ENCODE peak calls at places on chromosomes 11 and 22, in seven cellular contexts. G is A549, R is suprapubic skin, V is stomach, Z is ovary, A is transverse colon, T is GM12878. M is an unnamed sample. For H3K9me3 and H3K4me1, the result is how much of the 10 kb centered on the place peaks cover.

GRCh38 chr22:22877523-22878210 is 9.9 kb upstream of the IGLL5 start:
- DNase-seq in G (peak), R (no peak), V (peak), Z (no peak), A (peak), T (no peak), M (no peak)

GRCh38 chr11:63490551-63491239 is at the start of gene PLAAT5:
- DNase-seq in G (no peak), R (no peak), V (no peak), Z (peak), A (peak), T (no peak), M (no peak)

GRCh38 chr22:16974298-16975084 is 33.5 kb downstream of the GAB4 start:
- DNase-seq in G (no peak), R (no peak), V (no peak), Z (no peak), A (no peak), T (no peak), M (no peak)

GRCh38 chr11:36467913-36468312 is 42.2 kb downstream of the TRAF6 start:
- DNase-seq in G (no peak), R (no peak), V (no peak), Z (no peak), A (no peak), T (no peak), M (no peak)

GRCh38 chr11:65416341-65417185 is 6.0 kb upstream of the NEAT1 start:
- DNase-seq in G (peak), R (peak), V (peak), Z (peak), A (peak), T (no peak), M (peak)

GRCh38 chr22:26606611-26607010 is 11.2 kb downstream of the CRYBB1 start:
- DNase-seq in G (peak), R (no peak), V (no peak), Z (no peak), A (no peak), T (no peak), M (no peak)

GRCh38 chr11:1060885-1061616 is 13.6 kb upstream of the MUC2 start:
- DNase-seq in G (peak), R (peak), V (peak), Z (peak), A (peak), T (no peak), M (peak)

GRCh38 chr11:22666700-22667439 is 459 bp downstream of the GAS2 start:
- DNase-seq in G (no peak), R (no peak), V (peak), Z (peak), A (peak), T (no peak), M (no peak)

GRCh38 chr11:37774441-37774840 is 1176.4 kb upstream of the RAG2 start:
- DNase-seq in G (no peak), R (no peak), V (no peak), Z (no peak), A (no peak), T (no peak), M (no peak)

GRCh38 chr11:115111066-115111465 is 393.1 kb downstream of the CADM1 start:
- DNase-seq in G (no peak), R (no peak), V (no peak), Z (no peak), A (no peak), T (no peak), M (no peak)

GRCh38 chr11:81707881-81708280 is 1025.8 kb downstream of the FAM181B start:
- DNase-seq in G (no peak), R (no peak), V (no peak), Z (no peak), A (no peak), T (no peak), M (no peak)

GRCh38 chr11:19714387-19715363 is 2.0 kb downstream of the NAV2 start:
- DNase-seq in G (peak), R (no peak), V (no peak), Z (no peak), A (no peak), T (no peak), M (no peak)

GRCh38 chr22:26286091-26286780 is 117.0 kb downstream of the SEZ6L start:
- DNase-seq in G (no peak), R (no peak), V (no peak), Z (no peak), A (no peak), T (no peak), M (no peak)

GRCh38 chr22:23825246-23825905 is 13.4 kb downstream of the DERL3 start:
- DNase-seq in G (no peak), R (no peak), V (no peak), Z (no peak), A (no peak), T (no peak), M (no peak)

GRCh38 chr11:134272381-134273316 is 3.5 kb upstream of the GLB1L3 start:
- DNase-seq in G (no peak), R (no peak), V (no peak), Z (no peak), A (no peak), T (no peak), M (no peak)

GRCh38 chr22:42814215-42814614 is 42.9 kb downstream of the ARFGAP3 start:
- DNase-seq in G (no peak), R (no peak), V (no peak), Z (no peak), A (no peak), T (peak), M (no peak)

GRCh38 chr22:27124336-27125023 is 467.1 kb downstream of the MIAT start:
- DNase-seq in G (no peak), R (no peak), V (no peak), Z (no peak), A (peak), T (no peak), M (no peak)

GRCh38 chr11:87583931-87584330 is 546.2 kb downstream of the TMEM135 start:
- DNase-seq in G (no peak), R (no peak), V (no peak), Z (no peak), A (no peak), T (no peak), M (no peak)
- H3K9me3 ChIP-seq in G (under half), R (under half), V (under half), Z (under half), A (under half), T (under half), M (under half)

DNA sequence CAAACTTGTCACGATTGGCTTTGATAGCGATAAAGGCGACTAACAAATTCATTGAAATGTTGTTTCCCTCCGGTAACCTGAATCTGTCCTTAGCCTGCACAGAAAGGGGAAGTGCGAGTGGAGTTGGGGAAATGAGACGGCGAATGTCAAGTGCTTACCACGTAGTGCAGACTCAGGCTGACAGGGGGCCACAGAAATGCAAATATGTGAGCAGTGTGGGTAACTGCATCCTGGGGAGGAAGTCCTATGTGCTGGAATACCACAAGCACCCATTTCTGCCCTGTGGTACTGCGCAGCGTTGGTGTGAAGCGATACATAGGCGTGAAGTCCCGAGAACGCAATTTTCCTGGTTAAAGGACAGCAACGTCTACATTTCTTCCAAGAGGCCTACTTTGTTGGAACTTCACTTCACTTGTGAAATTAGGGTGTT is 869 bp upstream of the EIF4ENIF1 start:
- DNase-seq in G (peak), R (no peak), V (peak), Z (no peak), A (peak), T (peak), M (peak)
- TF ChIP-seq EP300 in G (no peak), R (no peak), V (no peak), Z (no peak), A (no peak), T (peak), M (no peak)

GRCh38 chr11:113253406-113253805 is 61.0 kb upstream of the TTC12 start:
- DNase-seq in G (no peak), R (no peak), V (no peak), Z (no peak), A (no peak), T (no peak), M (no peak)
- H3K4me1 ChIP-seq in G (under half), R (under half), V (under half), Z (under half), A (under half), T (under half), M (under half)

GRCh38 chr11:40140560-40140959 is 1318.9 kb downstream of the LRRC4C start:
- DNase-seq in G (no peak), R (no peak), V (no peak), Z (no peak), A (no peak), T (no peak), M (no peak)
- H3K9me3 ChIP-seq in G (under half), R (under half), V (under half), Z (under half), A (under half), T (under half), M (under half)

DNA sequence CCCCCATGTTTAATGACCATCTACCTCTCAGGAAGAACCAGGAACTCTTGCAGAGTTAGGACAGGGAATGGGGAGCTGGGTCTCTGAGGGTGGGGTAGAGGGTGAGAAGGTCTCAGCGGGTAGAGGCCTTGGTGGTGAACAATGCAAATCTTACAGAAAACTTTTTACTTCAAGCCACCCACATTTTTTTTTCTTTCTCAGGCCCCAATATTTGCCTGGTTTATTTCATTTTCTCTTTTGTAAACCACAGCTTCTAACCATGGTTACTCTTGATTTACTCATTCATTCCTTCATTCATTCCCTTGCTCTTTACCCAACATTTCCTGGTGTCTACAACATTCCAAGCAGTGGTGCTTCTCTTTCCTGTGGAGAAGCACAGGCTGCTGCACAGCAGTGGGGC is 224.2 kb upstream of the SESN3 start:
- DNase-seq in G (no peak), R (no peak), V (no peak), Z (no peak), A (no peak), T (no peak), M (no peak)
- TF ChIP-seq EP300 in G (no peak), R (no peak), V (no peak), Z (no peak), A (no peak), T (no peak), M (no peak)

DNA sequence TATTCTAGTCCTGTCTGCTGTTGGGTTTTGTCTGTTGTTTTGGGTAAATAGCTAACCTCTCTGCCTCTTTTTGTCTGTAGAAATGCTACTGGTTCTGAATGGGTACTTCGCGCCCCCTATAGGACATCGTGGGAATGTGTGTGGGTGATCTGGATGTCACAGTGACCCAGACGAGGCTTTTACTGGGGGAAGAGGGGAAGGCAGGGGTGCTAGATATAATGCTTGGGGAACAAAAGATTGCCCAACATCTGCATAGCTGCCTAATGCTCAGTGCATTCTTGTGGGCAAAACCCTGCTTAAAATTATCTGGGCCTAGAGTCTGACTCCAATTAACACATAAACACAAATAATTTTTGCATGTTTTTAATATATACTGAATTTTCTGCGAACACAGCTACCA is 57.7 kb downstream of the BMAL1 start:
- DNase-seq in G (peak), R (peak), V (peak), Z (peak), A (peak), T (no peak), M (peak)
- H3K4me1 ChIP-seq in G (half or more), R (half or more), V (half or more), Z (under half), A (under half), T (under half), M (half or more)

GRCh38 chr22:48434156-48434867 is 1393.4 kb downstream of the BRD1 start:
- DNase-seq in G (no peak), R (no peak), V (no peak), Z (no peak), A (no peak), T (no peak), M (no peak)

GRCh38 chr22:48438791-48439559 is 1388.7 kb downstream of the BRD1 start:
- DNase-seq in G (no peak), R (no peak), V (no peak), Z (no peak), A (no peak), T (no peak), M (no peak)

GRCh38 chr22:48438096-48438495 is 1389.6 kb downstream of the BRD1 start:
- DNase-seq in G (no peak), R (no peak), V (no peak), Z (no peak), A (no peak), T (no peak), M (no peak)

GRCh38 chr22:48434868-48435250 is 1392.8 kb downstream of the BRD1 start:
- DNase-seq in G (no peak), R (no peak), V (no peak), Z (no peak), A (no peak), T (no peak), M (no peak)

DNA sequence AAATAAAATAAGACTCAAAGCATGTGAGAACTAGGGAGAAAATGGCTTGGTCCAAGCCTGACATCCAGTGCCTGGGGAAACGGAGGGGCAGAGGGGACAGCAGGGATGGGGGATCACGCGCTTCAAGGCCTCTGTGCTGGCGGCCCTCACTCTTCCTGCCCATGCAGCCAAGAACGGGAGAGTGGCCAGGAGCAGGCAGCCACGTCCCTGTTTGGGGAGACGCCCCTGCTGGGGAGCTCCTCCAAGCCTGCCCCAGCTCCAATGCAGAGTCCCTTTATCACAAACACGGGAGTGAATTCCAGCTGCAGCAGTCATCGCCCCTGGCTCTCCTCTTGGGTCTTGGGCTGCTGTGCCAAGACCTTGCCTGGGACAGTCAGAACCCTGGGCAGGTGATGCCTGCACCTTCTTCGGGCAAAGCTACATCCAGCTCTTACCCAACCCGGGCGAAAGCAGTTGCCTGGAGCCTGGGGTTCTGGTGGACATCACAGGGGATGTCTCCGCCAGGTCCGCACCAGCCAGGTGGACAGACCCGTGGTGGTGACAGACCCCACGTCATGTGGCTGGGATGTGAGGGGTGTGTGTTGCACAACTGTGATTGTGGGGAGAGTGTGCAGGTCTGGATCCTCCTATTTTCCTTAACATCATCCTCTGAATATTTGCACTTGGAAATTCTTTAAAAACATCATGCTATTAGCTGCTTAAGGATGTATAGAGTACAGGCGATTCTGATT is 1391.3 kb downstream of the BRD1 start:
- DNase-seq in G (no peak), R (no peak), V (no peak), Z (no peak), A (no peak), T (no peak), M (no peak)
- H3K9me3 ChIP-seq in G (under half), R (under half), V (under half), Z (under half), A (under half), T (under half), M (under half)

GRCh38 chr11:97964332-97965004 is 1056.3 kb upstream of the CNTN5 start:
- DNase-seq in G (no peak), R (no peak), V (no peak), Z (no peak), A (no peak), T (no peak), M (no peak)
- TF ChIP-seq EP300 in G (no peak), R (no peak), V (no peak), Z (no peak), A (no peak), T (no peak), M (no peak)

M was measured in tibial nerve.